ENCODE peak calls at places on chromosomes 11 and 22, in five cellular contexts. One of them, this sample, is unnamed.

GRCh38 chr11:104000798-104001197 is 35.6 kb upstream of the DDI1 start:
- DNase-seq in heart left ventricle: no peak
- DNase-seq in AG04450: no peak
- DNase-seq in hepatocyte: no peak
- DNase-seq in stomach: no peak
- DNase-seq in this sample: no peak

GRCh38 chr11:78414321-78415051 is 3.1 kb downstream of the GAB2 start:
- DNase-seq in stomach: no peak
- DNase-seq in hepatocyte: peak
- DNase-seq in heart left ventricle: no peak
- DNase-seq in AG04450: no peak
- DNase-seq in this sample: no peak

GRCh38 chr11:11545285-11546275 is 76.2 kb downstream of the GALNT18 start:
- DNase-seq in AG04450: no peak
- DNase-seq in heart left ventricle: no peak
- DNase-seq in hepatocyte: no peak
- DNase-seq in stomach: no peak
- DNase-seq in this sample: no peak

GRCh38 chr11:98965358-98965757 is 55.4 kb upstream of the CNTN5 start:
- DNase-seq in hepatocyte: no peak
- DNase-seq in stomach: no peak
- DNase-seq in AG04450: no peak
- DNase-seq in heart left ventricle: no peak
- DNase-seq in this sample: no peak

GRCh38 chr11:103358251-103358650 is 249.0 kb downstream of the DYNC2H1 start:
- DNase-seq in hepatocyte: no peak
- DNase-seq in heart left ventricle: no peak
- DNase-seq in stomach: no peak
- DNase-seq in AG04450: no peak
- DNase-seq in this sample: no peak

GRCh38 chr11:11265994-11266606 is 87.0 kb downstream of the CSNK2A3 start:
- DNase-seq in hepatocyte: peak
- DNase-seq in heart left ventricle: peak
- DNase-seq in AG04450: no peak
- DNase-seq in stomach: peak
- DNase-seq in this sample: no peak

GRCh38 chr11:92284558-92284957 is 59.9 kb downstream of the FAT3 start:
- DNase-seq in heart left ventricle: no peak
- DNase-seq in stomach: no peak
- DNase-seq in hepatocyte: no peak
- DNase-seq in AG04450: no peak
- DNase-seq in this sample: no peak

GRCh38 chr11:119727523-119728081 is 1.4 kb downstream of the NECTIN1 start:
- DNase-seq in AG04450: no peak
- DNase-seq in stomach: peak
- DNase-seq in hepatocyte: peak
- DNase-seq in heart left ventricle: peak
- DNase-seq in this sample: no peak

GRCh38 chr11:91783173-91783572 is 441.4 kb upstream of the FAT3 start:
- DNase-seq in hepatocyte: no peak
- DNase-seq in AG04450: no peak
- DNase-seq in heart left ventricle: no peak
- DNase-seq in stomach: no peak
- DNase-seq in this sample: no peak

GRCh38 chr22:39707816-39708215 is 137.3 kb downstream of the CACNA1I start:
- DNase-seq in hepatocyte: no peak
- DNase-seq in AG04450: no peak
- DNase-seq in stomach: no peak
- DNase-seq in heart left ventricle: no peak
- DNase-seq in this sample: no peak

GRCh38 chr22:23750744-23751440 is at the start of gene ZNF70:
- DNase-seq in stomach: peak
- DNase-seq in AG04450: peak
- DNase-seq in hepatocyte: peak
- DNase-seq in heart left ventricle: peak
- DNase-seq in this sample: peak

GRCh38 chr11:33533668-33534067 is 167.0 kb downstream of the C11orf91 start:
- DNase-seq in AG04450: no peak
- DNase-seq in stomach: no peak
- DNase-seq in heart left ventricle: no peak
- DNase-seq in hepatocyte: no peak
- DNase-seq in this sample: no peak

GRCh38 chr11:3088806-3089205 is 31.6 kb upstream of the CARS1 start:
- DNase-seq in hepatocyte: no peak
- DNase-seq in heart left ventricle: no peak
- DNase-seq in AG04450: no peak
- DNase-seq in stomach: no peak
- DNase-seq in this sample: no peak

GRCh38 chr11:128686745-128687177 is 7.1 kb upstream of the FLI1 start:
- DNase-seq in hepatocyte: peak
- DNase-seq in AG04450: no peak
- DNase-seq in stomach: peak
- DNase-seq in heart left ventricle: peak
- DNase-seq in this sample: no peak

GRCh38 chr11:26964335-26964734 is 29.6 kb upstream of the FIBIN start:
- DNase-seq in hepatocyte: no peak
- DNase-seq in heart left ventricle: no peak
- DNase-seq in stomach: no peak
- DNase-seq in AG04450: no peak
- DNase-seq in this sample: no peak

GRCh38 chr22:48444320-48445112 is 1383.2 kb downstream of the BRD1 start:
- DNase-seq in AG04450: no peak
- DNase-seq in hepatocyte: no peak
- DNase-seq in stomach: no peak
- DNase-seq in heart left ventricle: no peak
- DNase-seq in this sample: no peak

GRCh38 chr11:35664977-35665441 is 2.4 kb downstream of the TRIM44 start:
- DNase-seq in hepatocyte: no peak
- DNase-seq in AG04450: no peak
- DNase-seq in heart left ventricle: no peak
- DNase-seq in stomach: no peak
- DNase-seq in this sample: no peak

GRCh38 chr22:41772645-41773044 is 27.8 kb upstream of the CCDC134 start:
- DNase-seq in hepatocyte: no peak
- DNase-seq in AG04450: no peak
- DNase-seq in stomach: no peak
- DNase-seq in heart left ventricle: no peak
- DNase-seq in this sample: no peak

GRCh38 chr11:76709756-76710155 is 39.2 kb upstream of the LRRC32 start:
- DNase-seq in heart left ventricle: no peak
- DNase-seq in hepatocyte: no peak
- DNase-seq in AG04450: no peak
- DNase-seq in stomach: no peak
- DNase-seq in this sample: no peak

GRCh38 chr11:57653162-57653561 is 3.5 kb upstream of the YPEL4 start:
- DNase-seq in heart left ventricle: no peak
- DNase-seq in hepatocyte: no peak
- DNase-seq in stomach: no peak
- DNase-seq in AG04450: no peak
- DNase-seq in this sample: no peak

GRCh38 chr11:131609317-131609716 is 238.9 kb downstream of the NTM start:
- DNase-seq in AG04450: peak
- DNase-seq in heart left ventricle: no peak
- DNase-seq in stomach: no peak
- DNase-seq in hepatocyte: peak
- DNase-seq in this sample: no peak

GRCh38 chr11:77473001-77473800 is 693 bp downstream of the PAK1 start:
- DNase-seq in AG04450: no peak
- DNase-seq in stomach: peak
- DNase-seq in heart left ventricle: peak
- DNase-seq in hepatocyte: peak
- DNase-seq in this sample: no peak

GRCh38 chr11:40722179-40722795 is 737.2 kb downstream of the LRRC4C start:
- DNase-seq in stomach: no peak
- DNase-seq in heart left ventricle: no peak
- DNase-seq in hepatocyte: peak
- DNase-seq in AG04450: no peak
- DNase-seq in this sample: no peak

GRCh38 chr11:61567286-61568061 is 13.4 kb downstream of the SYT7 start:
- DNase-seq in stomach: peak
- DNase-seq in heart left ventricle: peak
- DNase-seq in AG04450: peak
- DNase-seq in hepatocyte: peak
- DNase-seq in this sample: no peak
- TF ChIP-seq CTCF in stomach: peak
- TF ChIP-seq CTCF in heart left ventricle: peak
- TF ChIP-seq CTCF in AG04450: peak
- TF ChIP-seq CTCF in hepatocyte: peak
- TF ChIP-seq CTCF in this sample: no peak

GRCh38 chr11:73347067-73347466 is 29.1 kb upstream of the RELT start:
- DNase-seq in stomach: no peak
- DNase-seq in heart left ventricle: no peak
- DNase-seq in hepatocyte: no peak
- DNase-seq in AG04450: no peak
- DNase-seq in this sample: no peak
- H3K27ac ChIP-seq in stomach: no peak
- H3K27ac ChIP-seq in heart left ventricle: no peak
- H3K27ac ChIP-seq in hepatocyte: no peak
- H3K27ac ChIP-seq in AG04450: no peak
- H3K27ac ChIP-seq in this sample: no peak

GRCh38 chr11:114397349-114397982 is 2.8 kb downstream of the C11orf71 start:
- DNase-seq in AG04450: no peak
- DNase-seq in hepatocyte: no peak
- DNase-seq in heart left ventricle: no peak
- DNase-seq in stomach: no peak
- DNase-seq in this sample: no peak

GRCh38 chr11:114399490-114399889 is 821 bp downstream of the C11orf71 start:
- DNase-seq in AG04450: no peak
- DNase-seq in hepatocyte: peak
- DNase-seq in heart left ventricle: no peak
- DNase-seq in stomach: no peak
- DNase-seq in this sample: no peak

GRCh38 chr11:114400222-114400973 is at the start of the genes C11orf71 and RBM7:
- DNase-seq in hepatocyte: peak
- DNase-seq in stomach: peak
- DNase-seq in heart left ventricle: peak
- DNase-seq in AG04450: peak
- DNase-seq in this sample: peak

GRCh38 chr11:114399903-114400221 is 449 bp downstream of the C11orf71 start:
- DNase-seq in AG04450: no peak
- DNase-seq in hepatocyte: no peak
- DNase-seq in heart left ventricle: no peak
- DNase-seq in stomach: peak
- DNase-seq in this sample: peak

DNA sequence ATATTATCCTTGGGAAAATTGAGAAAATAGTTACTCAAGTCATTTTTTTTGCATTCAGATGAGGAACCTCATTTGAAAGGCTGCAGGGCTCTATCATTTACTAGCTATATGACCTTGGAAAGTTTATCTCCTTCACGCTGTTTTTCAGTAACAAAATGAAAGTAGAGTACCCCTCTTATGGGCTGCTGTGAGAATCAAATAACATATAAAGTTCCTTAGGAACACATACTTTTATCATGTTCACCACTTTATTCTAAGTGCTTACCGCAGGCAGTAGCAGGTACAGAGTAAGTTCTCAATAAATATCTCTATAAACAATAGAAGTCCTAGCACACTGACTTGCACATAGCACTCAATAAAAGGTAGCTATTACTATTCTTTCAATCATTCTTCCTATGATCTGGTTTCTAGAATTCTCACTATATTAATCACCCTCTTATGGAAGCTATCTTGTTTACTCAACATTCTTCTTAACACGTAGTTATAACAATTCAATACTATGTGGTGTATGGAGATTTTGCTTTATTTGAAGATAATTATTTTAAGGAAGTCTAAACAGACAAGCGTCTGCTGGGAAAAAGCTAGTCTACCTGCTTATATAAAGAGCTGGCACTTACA is 1.9 kb downstream of the C11orf71 start:
- DNase-seq in heart left ventricle: no peak
- DNase-seq in hepatocyte: no peak
- DNase-seq in stomach: no peak
- DNase-seq in AG04450: no peak
- DNase-seq in this sample: no peak
- H3K4me3 ChIP-seq in heart left ventricle: no peak
- H3K4me3 ChIP-seq in hepatocyte: peak
- H3K4me3 ChIP-seq in stomach: no peak
- H3K4me3 ChIP-seq in AG04450: peak
- H3K4me3 ChIP-seq in this sample: no peak

GRCh38 chr11:72330131-72330727 is 86.3 kb upstream of the PHOX2A start:
- DNase-seq in heart left ventricle: no peak
- DNase-seq in hepatocyte: no peak
- DNase-seq in stomach: no peak
- DNase-seq in AG04450: no peak
- DNase-seq in this sample: no peak

GRCh38 chr11:72326151-72326842 is 82.3 kb upstream of the PHOX2A start:
- DNase-seq in AG04450: no peak
- DNase-seq in stomach: no peak
- DNase-seq in hepatocyte: no peak
- DNase-seq in heart left ventricle: no peak
- DNase-seq in this sample: no peak

GRCh38 chr11:72331761-72332160 is 87.8 kb upstream of the PHOX2A start:
- DNase-seq in stomach: no peak
- DNase-seq in heart left ventricle: no peak
- DNase-seq in AG04450: no peak
- DNase-seq in hepatocyte: no peak
- DNase-seq in this sample: no peak

GRCh38 chr11:72333657-72334056 is 89.7 kb upstream of the PHOX2A start:
- DNase-seq in heart left ventricle: no peak
- DNase-seq in AG04450: no peak
- DNase-seq in stomach: no peak
- DNase-seq in hepatocyte: peak
- DNase-seq in this sample: no peak

GRCh38 chr11:72328366-72329224 is 84.6 kb upstream of the PHOX2A start:
- DNase-seq in stomach: no peak
- DNase-seq in heart left ventricle: no peak
- DNase-seq in AG04450: no peak
- DNase-seq in hepatocyte: no peak
- DNase-seq in this sample: no peak
- TF ChIP-seq CTCF in stomach: no peak
- TF ChIP-seq CTCF in heart left ventricle: no peak
- TF ChIP-seq CTCF in AG04450: no peak
- TF ChIP-seq CTCF in hepatocyte: no peak
- TF ChIP-seq CTCF in this sample: no peak

GRCh38 chr11:23856654-23857053 is 640.2 kb upstream of the LUZP2 start:
- DNase-seq in heart left ventricle: no peak
- DNase-seq in stomach: no peak
- DNase-seq in hepatocyte: no peak
- DNase-seq in AG04450: peak
- DNase-seq in this sample: no peak
- H3K27ac ChIP-seq in heart left ventricle: no peak
- H3K27ac ChIP-seq in stomach: no peak
- H3K27ac ChIP-seq in hepatocyte: peak
- H3K27ac ChIP-seq in AG04450: no peak
- H3K27ac ChIP-seq in this sample: no peak

GRCh38 chr22:30196867-30197336 is 49.7 kb downstream of the LIF start:
- DNase-seq in hepatocyte: no peak
- DNase-seq in stomach: no peak
- DNase-seq in heart left ventricle: no peak
- DNase-seq in AG04450: no peak
- DNase-seq in this sample: no peak

GRCh38 chr22:30197389-30197788 is 49.2 kb downstream of the LIF start:
- DNase-seq in AG04450: no peak
- DNase-seq in hepatocyte: no peak
- DNase-seq in stomach: no peak
- DNase-seq in heart left ventricle: no peak
- DNase-seq in this sample: no peak

GRCh38 chr22:30193031-30193794 is 53.3 kb downstream of the LIF start:
- DNase-seq in AG04450: no peak
- DNase-seq in stomach: no peak
- DNase-seq in heart left ventricle: no peak
- DNase-seq in hepatocyte: no peak
- DNase-seq in this sample: no peak

GRCh38 chr22:30196141-30196866 is 50.3 kb downstream of the LIF start:
- DNase-seq in AG04450: peak
- DNase-seq in hepatocyte: peak
- DNase-seq in stomach: peak
- DNase-seq in heart left ventricle: peak
- DNase-seq in this sample: peak

GRCh38 chr22:30195245-30196140 is 51.1 kb downstream of the LIF start:
- DNase-seq in hepatocyte: no peak
- DNase-seq in AG04450: no peak
- DNase-seq in stomach: no peak
- DNase-seq in heart left ventricle: no peak
- DNase-seq in this sample: no peak
- H3K4me3 ChIP-seq in hepatocyte: no peak
- H3K4me3 ChIP-seq in AG04450: no peak
- H3K4me3 ChIP-seq in stomach: no peak
- H3K4me3 ChIP-seq in heart left ventricle: peak
- H3K4me3 ChIP-seq in this sample: peak

This sample was measured in coronary artery.